ENCODE peak calls at places on chromosome 16, in five cellular contexts. C is fibroblast of the aortic adventitia, R is A549, M is IMR-90, S is lower leg skin. X is an unnamed sample.

GRCh38 chr16:28989363-28989762 is 4.5 kb downstream of the LAT start:
- DNase-seq in C (no peak), R (no peak), M (no peak), S (no peak), X (no peak)

GRCh38 chr16:2210386-2211365 is at the start of gene BRICD5:
- DNase-seq in C (no peak), R (no peak), M (peak), S (no peak), X (no peak)

GRCh38 chr16:78147846-78148535 is 48.5 kb downstream of the WWOX start:
- DNase-seq in C (no peak), R (no peak), M (no peak), S (no peak), X (no peak)

GRCh38 chr16:80309178-80309577 is 231.6 kb upstream of the DYNLRB2 start:
- DNase-seq in C (no peak), R (no peak), M (no peak), S (no peak), X (no peak)

GRCh38 chr16:89430436-89431157 is 59.8 kb downstream of the ANKRD11 start:
- DNase-seq in C (no peak), R (no peak), M (no peak), S (no peak), X (no peak)

GRCh38 chr16:68784226-68784625 is 47.1 kb downstream of the CDH1 start:
- DNase-seq in C (no peak), R (no peak), M (no peak), S (no peak), X (no peak)

GRCh38 chr16:27481282-27481934 is 68.3 kb downstream of the GTF3C1 start:
- DNase-seq in C (no peak), R (no peak), M (no peak), S (no peak), X (no peak)

GRCh38 chr16:77059441-77059840 is 131.5 kb upstream of the MON1B start:
- DNase-seq in C (no peak), R (no peak), M (no peak), S (no peak), X (no peak)

GRCh38 chr16:76118344-76118743 is 158.9 kb upstream of the CNTNAP4 start:
- DNase-seq in C (no peak), R (no peak), M (no peak), S (no peak), X (no peak)

DNA sequence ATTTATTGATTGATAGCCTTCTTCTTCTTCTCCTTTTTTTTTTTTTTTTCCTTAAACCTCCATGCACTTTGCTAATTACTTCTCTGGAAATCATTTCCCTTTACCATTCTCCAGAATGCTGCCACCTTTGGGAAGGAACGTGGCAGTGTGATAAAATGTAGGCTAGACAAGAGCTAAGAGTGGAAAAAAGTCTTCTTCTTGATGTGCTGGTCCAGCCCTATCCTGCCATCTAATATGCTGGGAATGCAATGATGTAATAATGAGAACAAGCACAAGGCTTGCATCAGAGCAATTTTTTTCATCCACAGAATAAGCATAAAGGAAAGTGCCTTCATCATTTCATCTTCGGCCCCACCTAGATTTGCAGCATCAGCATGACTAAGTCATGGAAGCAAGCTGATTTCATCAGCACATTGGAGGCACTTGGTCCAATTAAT is 128.7 kb upstream of the ZFHX3 start:
- DNase-seq in C (peak), R (peak), M (peak), S (no peak), X (no peak)
- TF ChIP-seq CTCF in C (peak), R (peak), M (peak), S (no peak), X (no peak)

GRCh38 chr16:55711959-55712876 is 56.4 kb downstream of the SLC6A2 start:
- DNase-seq in C (peak), R (peak), M (peak), S (peak), X (peak)
- TF ChIP-seq CTCF in C (peak), R (peak), M (peak), S (no peak), X (peak)

DNA sequence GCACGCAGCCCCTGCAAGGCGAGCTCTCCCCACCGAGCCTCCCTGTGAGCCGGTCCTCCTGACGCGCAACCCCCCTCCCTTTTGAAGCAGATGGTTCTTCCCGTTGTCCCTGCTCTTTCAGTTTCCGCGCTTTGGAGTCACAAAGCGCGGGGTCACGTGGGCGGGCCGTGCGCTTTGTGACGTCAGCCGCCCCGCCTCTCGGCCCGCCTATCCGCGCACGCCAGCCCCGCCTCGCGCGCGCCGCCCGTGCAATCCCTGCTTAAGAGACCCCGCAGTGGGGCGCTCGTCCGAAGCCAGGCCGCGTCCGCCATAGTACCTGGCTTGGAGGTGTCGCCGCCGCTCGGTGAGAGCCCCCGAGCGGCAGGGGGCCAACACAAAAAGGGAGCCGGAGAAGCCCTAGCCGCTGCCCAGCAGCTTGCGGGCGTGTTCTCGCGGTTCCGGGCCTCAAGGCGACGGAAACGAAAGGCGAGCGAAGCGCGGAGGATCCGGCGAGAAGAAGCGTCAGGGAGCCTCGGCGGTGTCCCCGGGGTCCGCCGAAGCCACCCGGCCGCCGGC is at the start of gene RBBP6:
- DNase-seq in C (peak), R (peak), M (peak), S (peak), X (peak)
- TF ChIP-seq CTCF in C (peak), R (peak), M (peak), S (peak), X (peak)

DNA sequence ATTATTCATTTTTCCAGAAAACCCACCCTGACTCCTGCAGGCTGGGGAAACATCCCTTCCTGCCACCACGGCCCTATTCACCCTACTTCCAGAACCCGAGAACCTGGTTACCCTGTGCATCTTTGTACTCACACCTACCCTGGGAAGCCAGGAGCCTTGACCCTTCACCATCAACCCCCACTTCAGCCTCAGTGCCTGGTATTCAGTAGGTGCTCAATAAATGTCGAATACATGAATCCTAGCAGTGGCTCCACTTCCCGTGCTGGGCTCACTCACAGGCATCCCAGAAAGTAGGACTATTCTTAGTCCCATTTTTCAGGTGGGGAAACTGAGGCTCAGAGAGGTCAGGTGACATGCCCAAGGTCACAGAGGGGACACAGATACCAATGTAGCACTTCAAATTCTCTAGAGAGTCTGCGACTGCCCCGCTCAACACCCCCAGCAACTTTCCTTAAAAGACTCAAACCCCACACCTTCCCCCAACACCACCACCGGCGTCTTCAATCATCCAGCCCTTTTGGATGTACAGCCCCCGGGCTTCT is 36.1 kb upstream of the CMIP start:
- DNase-seq in C (no peak), R (no peak), M (no peak), S (no peak), X (no peak)
- TF ChIP-seq CTCF in C (no peak), R (no peak), M (no peak), S (no peak), X (no peak)